ENCODE peak calls at places on chromosomes 12 and 14, in ten cellular contexts. One of them, this sample, is unnamed.
A peak's percentile ranks its signal among the peaks of the same experiment; 100 is the strongest.

GRCh38 chr14:57378661-57379060 is 11.7 kb upstream of the NAA30 start:
- DNase-seq in adrenal gland: no peak
- DNase-seq in HFF-Myc: no peak
- DNase-seq in GM12865: no peak
- DNase-seq in OCI-LY7: no peak
- DNase-seq in breast epithelium: no peak
- DNase-seq in AG10803: no peak
- DNase-seq in cardiac muscle cell: peak; percentile 22
- DNase-seq in astrocyte of the spinal cord: peak; percentile 15
- DNase-seq in ascending aorta: no peak
- DNase-seq in this sample: no peak

GRCh38 chr12:101670007-101670671 is 27.3 kb upstream of the CHPT1 start:
- DNase-seq in AG10803: peak; percentile 60
- DNase-seq in GM12865: peak; percentile 46
- DNase-seq in OCI-LY7: peak; percentile 75
- DNase-seq in cardiac muscle cell: peak; percentile 77
- DNase-seq in HFF-Myc: peak; percentile 20
- DNase-seq in breast epithelium: no peak
- DNase-seq in astrocyte of the spinal cord: peak; percentile 15
- DNase-seq in ascending aorta: no peak
- DNase-seq in adrenal gland: peak; percentile 52
- DNase-seq in this sample: peak; percentile 36

GRCh38 chr12:100391856-100392255 is 35.0 kb downstream of the SLC17A8 start:
- DNase-seq in ascending aorta: no peak
- DNase-seq in cardiac muscle cell: peak; percentile 48
- DNase-seq in astrocyte of the spinal cord: no peak
- DNase-seq in OCI-LY7: no peak
- DNase-seq in adrenal gland: no peak
- DNase-seq in HFF-Myc: no peak
- DNase-seq in breast epithelium: no peak
- DNase-seq in GM12865: no peak
- DNase-seq in AG10803: no peak
- DNase-seq in this sample: no peak

GRCh38 chr12:117207675-117208074 is 17.4 kb upstream of the FBXO21 start:
- DNase-seq in AG10803: no peak
- DNase-seq in breast epithelium: no peak
- DNase-seq in ascending aorta: no peak
- DNase-seq in adrenal gland: no peak
- DNase-seq in OCI-LY7: no peak
- DNase-seq in HFF-Myc: no peak
- DNase-seq in astrocyte of the spinal cord: no peak
- DNase-seq in cardiac muscle cell: no peak
- DNase-seq in GM12865: no peak
- DNase-seq in this sample: no peak

GRCh38 chr12:33313476-33313875 is 126.1 kb downstream of the SYT10 start:
- DNase-seq in astrocyte of the spinal cord: no peak
- DNase-seq in adrenal gland: no peak
- DNase-seq in cardiac muscle cell: no peak
- DNase-seq in ascending aorta: no peak
- DNase-seq in AG10803: no peak
- DNase-seq in OCI-LY7: no peak
- DNase-seq in HFF-Myc: no peak
- DNase-seq in breast epithelium: no peak
- DNase-seq in GM12865: no peak
- DNase-seq in this sample: no peak

GRCh38 chr12:13425766-13426165 is 229.2 kb downstream of the EMP1 start:
- DNase-seq in ascending aorta: no peak
- DNase-seq in cardiac muscle cell: peak; percentile 36
- DNase-seq in adrenal gland: no peak
- DNase-seq in OCI-LY7: no peak
- DNase-seq in GM12865: no peak
- DNase-seq in AG10803: peak; percentile 93
- DNase-seq in astrocyte of the spinal cord: peak; percentile 81
- DNase-seq in HFF-Myc: no peak
- DNase-seq in breast epithelium: no peak
- DNase-seq in this sample: peak; percentile 81

GRCh38 chr14:90427848-90428426 is 31.1 kb downstream of the CALM1 start:
- DNase-seq in adrenal gland: no peak
- DNase-seq in AG10803: no peak
- DNase-seq in astrocyte of the spinal cord: no peak
- DNase-seq in breast epithelium: no peak
- DNase-seq in HFF-Myc: no peak
- DNase-seq in GM12865: no peak
- DNase-seq in OCI-LY7: no peak
- DNase-seq in cardiac muscle cell: no peak
- DNase-seq in ascending aorta: no peak
- DNase-seq in this sample: no peak

GRCh38 chr14:103867523-103867953 is 20.2 kb upstream of the PPP1R13B start:
- DNase-seq in breast epithelium: no peak
- DNase-seq in astrocyte of the spinal cord: no peak
- DNase-seq in adrenal gland: peak; percentile 74
- DNase-seq in AG10803: no peak
- DNase-seq in cardiac muscle cell: no peak
- DNase-seq in HFF-Myc: no peak
- DNase-seq in OCI-LY7: no peak
- DNase-seq in ascending aorta: no peak
- DNase-seq in GM12865: no peak
- DNase-seq in this sample: peak; percentile 84

GRCh38 chr12:18849761-18850160 is 111.8 kb downstream of the CAPZA3 start:
- DNase-seq in HFF-Myc: no peak
- DNase-seq in AG10803: peak; percentile 33
- DNase-seq in OCI-LY7: no peak
- DNase-seq in cardiac muscle cell: no peak
- DNase-seq in adrenal gland: no peak
- DNase-seq in breast epithelium: no peak
- DNase-seq in astrocyte of the spinal cord: peak; percentile 19
- DNase-seq in ascending aorta: no peak
- DNase-seq in GM12865: no peak
- DNase-seq in this sample: peak; percentile 29

GRCh38 chr12:57475271-57476161 is 4.2 kb downstream of the ARHGAP9 start:
- DNase-seq in AG10803: peak; percentile 28
- DNase-seq in ascending aorta: no peak
- DNase-seq in GM12865: no peak
- DNase-seq in breast epithelium: no peak
- DNase-seq in HFF-Myc: no peak
- DNase-seq in cardiac muscle cell: peak; percentile 41
- DNase-seq in OCI-LY7: no peak
- DNase-seq in astrocyte of the spinal cord: no peak
- DNase-seq in adrenal gland: peak; percentile 43
- DNase-seq in this sample: no peak

GRCh38 chr12:130425698-130426245 is 88.1 kb downstream of the PIWIL1 start:
- DNase-seq in OCI-LY7: no peak
- DNase-seq in adrenal gland: no peak
- DNase-seq in HFF-Myc: no peak
- DNase-seq in astrocyte of the spinal cord: no peak
- DNase-seq in cardiac muscle cell: no peak
- DNase-seq in breast epithelium: peak; percentile 45
- DNase-seq in ascending aorta: no peak
- DNase-seq in AG10803: no peak
- DNase-seq in GM12865: no peak
- DNase-seq in this sample: no peak

GRCh38 chr14:62957562-62957961 is 87.7 kb downstream of the KCNH5 start:
- DNase-seq in cardiac muscle cell: peak; percentile 74
- DNase-seq in GM12865: no peak
- DNase-seq in adrenal gland: no peak
- DNase-seq in AG10803: peak; percentile 31
- DNase-seq in ascending aorta: no peak
- DNase-seq in HFF-Myc: peak; percentile 35
- DNase-seq in breast epithelium: no peak
- DNase-seq in astrocyte of the spinal cord: peak; percentile 96
- DNase-seq in OCI-LY7: no peak
- DNase-seq in this sample: peak; percentile 93

GRCh38 chr12:66744956-66745383 is 66.1 kb upstream of the GRIP1 start:
- DNase-seq in astrocyte of the spinal cord: no peak
- DNase-seq in AG10803: no peak
- DNase-seq in OCI-LY7: no peak
- DNase-seq in ascending aorta: no peak
- DNase-seq in HFF-Myc: no peak
- DNase-seq in breast epithelium: no peak
- DNase-seq in cardiac muscle cell: no peak
- DNase-seq in adrenal gland: no peak
- DNase-seq in GM12865: no peak
- DNase-seq in this sample: no peak

GRCh38 chr12:1122803-1123202 is 131.8 kb downstream of the ERC1 start:
- DNase-seq in adrenal gland: no peak
- DNase-seq in GM12865: no peak
- DNase-seq in breast epithelium: no peak
- DNase-seq in AG10803: no peak
- DNase-seq in OCI-LY7: no peak
- DNase-seq in HFF-Myc: no peak
- DNase-seq in ascending aorta: no peak
- DNase-seq in astrocyte of the spinal cord: no peak
- DNase-seq in cardiac muscle cell: peak; percentile 8
- DNase-seq in this sample: no peak

GRCh38 chr12:106062693-106063092 is 76.1 kb downstream of the NUAK1 start:
- DNase-seq in cardiac muscle cell: no peak
- DNase-seq in adrenal gland: no peak
- DNase-seq in astrocyte of the spinal cord: no peak
- DNase-seq in breast epithelium: no peak
- DNase-seq in AG10803: no peak
- DNase-seq in GM12865: no peak
- DNase-seq in HFF-Myc: no peak
- DNase-seq in OCI-LY7: no peak
- DNase-seq in ascending aorta: no peak
- DNase-seq in this sample: no peak
- TF ChIP-seq CTCF in cardiac muscle cell: no peak
- TF ChIP-seq CTCF in adrenal gland: no peak
- TF ChIP-seq CTCF in astrocyte of the spinal cord: no peak
- TF ChIP-seq CTCF in breast epithelium: no peak
- TF ChIP-seq CTCF in AG10803: no peak
- TF ChIP-seq CTCF in GM12865: no peak
- TF ChIP-seq CTCF in HFF-Myc: no peak
- TF ChIP-seq CTCF in OCI-LY7: no peak
- TF ChIP-seq CTCF in ascending aorta: no peak
- TF ChIP-seq CTCF in this sample: no peak

GRCh38 chr12:26120561-26121274 is 4.1 kb downstream of the BHLHE41 start:
- DNase-seq in GM12865: no peak
- DNase-seq in OCI-LY7: no peak
- DNase-seq in breast epithelium: no peak
- DNase-seq in cardiac muscle cell: no peak
- DNase-seq in AG10803: no peak
- DNase-seq in HFF-Myc: no peak
- DNase-seq in ascending aorta: no peak
- DNase-seq in adrenal gland: no peak
- DNase-seq in astrocyte of the spinal cord: no peak
- DNase-seq in this sample: no peak
- H3K4me3 ChIP-seq in GM12865: no peak overlapping the region
- H3K4me3 ChIP-seq in OCI-LY7: no peak overlapping the region
- H3K4me3 ChIP-seq in breast epithelium: no peak overlapping the region
- H3K4me3 ChIP-seq in cardiac muscle cell: no peak overlapping the region
- H3K4me3 ChIP-seq in AG10803: no peak overlapping the region
- H3K4me3 ChIP-seq in HFF-Myc: no peak overlapping the region
- H3K4me3 ChIP-seq in ascending aorta: no peak overlapping the region
- H3K4me3 ChIP-seq in adrenal gland: no peak overlapping the region
- H3K4me3 ChIP-seq in astrocyte of the spinal cord: no peak overlapping the region
- H3K4me3 ChIP-seq in this sample: no peak overlapping the region

DNA sequence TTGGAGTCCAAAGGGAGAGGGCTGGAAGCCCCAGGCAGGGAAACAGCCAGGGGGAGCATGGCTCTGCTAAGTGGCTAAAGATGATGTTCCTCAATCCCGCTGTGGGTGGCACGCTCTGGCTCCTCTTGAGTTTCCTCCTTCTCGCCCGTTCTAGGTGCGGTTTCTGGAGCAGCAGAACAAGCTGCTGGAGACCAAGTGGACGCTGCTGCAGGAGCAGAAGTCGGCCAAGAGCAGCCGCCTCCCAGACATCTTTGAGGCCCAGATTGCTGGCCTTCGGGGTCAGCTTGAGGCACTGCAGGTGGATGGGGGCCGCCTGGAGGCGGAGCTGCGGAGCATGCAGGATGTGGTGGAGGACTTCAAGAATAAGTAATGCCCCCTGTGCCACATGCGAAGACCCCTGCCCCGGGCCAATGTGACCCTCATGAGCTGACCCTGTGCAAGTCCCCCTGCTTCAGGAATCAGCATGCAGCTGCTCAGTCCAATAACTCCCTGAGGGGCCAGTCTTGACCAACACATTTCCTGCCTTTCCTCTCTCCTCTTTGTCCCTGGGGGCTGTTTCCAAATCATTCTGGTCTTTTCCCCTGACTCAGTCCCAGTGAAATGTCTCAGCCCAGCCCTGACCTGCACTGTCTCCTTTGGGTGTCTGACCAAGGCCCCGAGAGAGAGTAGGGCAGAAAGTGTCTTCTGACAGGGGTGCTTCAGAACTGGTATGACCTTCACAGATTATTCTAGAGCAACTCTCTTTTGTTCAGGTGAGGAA is 2.1 kb downstream of the KRT7 start:
- DNase-seq in adrenal gland: no peak
- DNase-seq in GM12865: no peak
- DNase-seq in OCI-LY7: no peak
- DNase-seq in ascending aorta: no peak
- DNase-seq in AG10803: peak; percentile 42
- DNase-seq in cardiac muscle cell: peak; percentile 50
- DNase-seq in astrocyte of the spinal cord: no peak
- DNase-seq in HFF-Myc: no peak
- DNase-seq in breast epithelium: peak; percentile 54
- DNase-seq in this sample: no peak
- TF ChIP-seq CTCF in adrenal gland: no peak
- TF ChIP-seq CTCF in GM12865: no peak
- TF ChIP-seq CTCF in OCI-LY7: no peak
- TF ChIP-seq CTCF in ascending aorta: no peak
- TF ChIP-seq CTCF in AG10803: no peak
- TF ChIP-seq CTCF in cardiac muscle cell: no peak
- TF ChIP-seq CTCF in astrocyte of the spinal cord: no peak
- TF ChIP-seq CTCF in HFF-Myc: no peak
- TF ChIP-seq CTCF in breast epithelium: no peak
- TF ChIP-seq CTCF in this sample: no peak

GRCh38 chr12:112401903-112402498 is 7.4 kb downstream of the RPL6 start:
- DNase-seq in ascending aorta: no peak
- DNase-seq in HFF-Myc: no peak
- DNase-seq in OCI-LY7: no peak
- DNase-seq in adrenal gland: no peak
- DNase-seq in AG10803: no peak
- DNase-seq in breast epithelium: no peak
- DNase-seq in astrocyte of the spinal cord: no peak
- DNase-seq in GM12865: no peak
- DNase-seq in cardiac muscle cell: no peak
- DNase-seq in this sample: no peak

GRCh38 chr12:112408621-112409020 is 784 bp downstream of the RPL6 start:
- DNase-seq in astrocyte of the spinal cord: no peak
- DNase-seq in cardiac muscle cell: no peak
- DNase-seq in GM12865: peak; percentile 48
- DNase-seq in OCI-LY7: no peak
- DNase-seq in AG10803: no peak
- DNase-seq in HFF-Myc: no peak
- DNase-seq in breast epithelium: no peak
- DNase-seq in adrenal gland: no peak
- DNase-seq in ascending aorta: no peak
- DNase-seq in this sample: peak; percentile 25

GRCh38 chr12:112409906-112410244 is 470 bp upstream of the RPL6 start:
- DNase-seq in astrocyte of the spinal cord: no peak
- DNase-seq in GM12865: no peak
- DNase-seq in breast epithelium: no peak
- DNase-seq in cardiac muscle cell: no peak
- DNase-seq in HFF-Myc: no peak
- DNase-seq in adrenal gland: no peak
- DNase-seq in OCI-LY7: no peak
- DNase-seq in ascending aorta: no peak
- DNase-seq in AG10803: no peak
- DNase-seq in this sample: no peak

GRCh38 chr12:112409064-112409905 is at the start of gene RPL6:
- DNase-seq in cardiac muscle cell: peak; percentile 96
- DNase-seq in OCI-LY7: peak; percentile 94
- DNase-seq in HFF-Myc: peak; percentile 89
- DNase-seq in ascending aorta: peak; percentile 30
- DNase-seq in GM12865: peak; percentile 95
- DNase-seq in astrocyte of the spinal cord: peak; percentile 96
- DNase-seq in AG10803: peak; percentile 93
- DNase-seq in breast epithelium: peak; percentile 75
- DNase-seq in adrenal gland: peak; percentile 91
- DNase-seq in this sample: peak; percentile 95

GRCh38 chr12:112406519-112407488 is 2.6 kb downstream of the RPL6 start:
- DNase-seq in adrenal gland: no peak
- DNase-seq in AG10803: no peak
- DNase-seq in OCI-LY7: no peak
- DNase-seq in HFF-Myc: no peak
- DNase-seq in ascending aorta: no peak
- DNase-seq in cardiac muscle cell: no peak
- DNase-seq in breast epithelium: no peak
- DNase-seq in astrocyte of the spinal cord: no peak
- DNase-seq in GM12865: no peak
- DNase-seq in this sample: no peak
- H3K4me3 ChIP-seq in adrenal gland: no peak overlapping the region
- H3K4me3 ChIP-seq in AG10803: no peak overlapping the region
- H3K4me3 ChIP-seq in OCI-LY7: peak overlapping the region; percentile 81
- H3K4me3 ChIP-seq in HFF-Myc: peak overlapping the region; percentile 97
- H3K4me3 ChIP-seq in ascending aorta: no peak overlapping the region
- H3K4me3 ChIP-seq in cardiac muscle cell: no peak overlapping the region
- H3K4me3 ChIP-seq in breast epithelium: no peak overlapping the region
- H3K4me3 ChIP-seq in astrocyte of the spinal cord: peak overlapping the region; percentile 62
- H3K4me3 ChIP-seq in GM12865: peak overlapping the region; percentile 99
- H3K4me3 ChIP-seq in this sample: peak overlapping the region; percentile 69